ENCODE peak calls at places on chromosomes 13 and 19, in six cellular contexts. One of them, this sample, is unnamed.

GRCh38 chr19:1163934-1164683 is 10.0 kb downstream of the SBNO2 start:
- DNase-seq in kidney epithelial cell: no peak
- DNase-seq in heart left ventricle: no peak
- DNase-seq in CD8-positive, alpha-beta T cell: no peak
- DNase-seq in CD4-positive, alpha-beta T cell: no peak
- DNase-seq in dorsolateral prefrontal cortex: no peak
- DNase-seq in this sample: no peak

GRCh38 chr13:99871249-99871898 is 100.2 kb downstream of the ZIC5 start:
- DNase-seq in heart left ventricle: no peak
- DNase-seq in dorsolateral prefrontal cortex: no peak
- DNase-seq in CD4-positive, alpha-beta T cell: no peak
- DNase-seq in CD8-positive, alpha-beta T cell: no peak
- DNase-seq in kidney epithelial cell: no peak
- DNase-seq in this sample: no peak

GRCh38 chr19:40236366-40236765 is 9.9 kb upstream of the CCNP start:
- DNase-seq in heart left ventricle: no peak
- DNase-seq in kidney epithelial cell: no peak
- DNase-seq in CD4-positive, alpha-beta T cell: no peak
- DNase-seq in dorsolateral prefrontal cortex: no peak
- DNase-seq in CD8-positive, alpha-beta T cell: no peak
- DNase-seq in this sample: no peak

GRCh38 chr13:95494082-95494681 is 58.3 kb upstream of the CLDN10 start:
- DNase-seq in dorsolateral prefrontal cortex: no peak
- DNase-seq in CD4-positive, alpha-beta T cell: no peak
- DNase-seq in CD8-positive, alpha-beta T cell: no peak
- DNase-seq in heart left ventricle: no peak
- DNase-seq in kidney epithelial cell: no peak
- DNase-seq in this sample: peak

GRCh38 chr13:97753942-97754670 is 199.4 kb upstream of the IPO5 start:
- DNase-seq in CD4-positive, alpha-beta T cell: no peak
- DNase-seq in dorsolateral prefrontal cortex: no peak
- DNase-seq in heart left ventricle: no peak
- DNase-seq in kidney epithelial cell: no peak
- DNase-seq in CD8-positive, alpha-beta T cell: no peak
- DNase-seq in this sample: no peak

GRCh38 chr13:28258401-28258800 is 120.1 kb downstream of the PAN3 start:
- DNase-seq in CD4-positive, alpha-beta T cell: no peak
- DNase-seq in heart left ventricle: no peak
- DNase-seq in dorsolateral prefrontal cortex: no peak
- DNase-seq in CD8-positive, alpha-beta T cell: no peak
- DNase-seq in kidney epithelial cell: no peak
- DNase-seq in this sample: no peak

GRCh38 chr19:1471514-1472107 is 7.4 kb downstream of the C19orf25 start:
- DNase-seq in heart left ventricle: no peak
- DNase-seq in kidney epithelial cell: no peak
- DNase-seq in dorsolateral prefrontal cortex: no peak
- DNase-seq in CD8-positive, alpha-beta T cell: no peak
- DNase-seq in CD4-positive, alpha-beta T cell: no peak
- DNase-seq in this sample: no peak

GRCh38 chr13:105213512-105213911 is 1322.0 kb downstream of the EFNB2 start:
- DNase-seq in kidney epithelial cell: no peak
- DNase-seq in CD8-positive, alpha-beta T cell: no peak
- DNase-seq in heart left ventricle: no peak
- DNase-seq in CD4-positive, alpha-beta T cell: no peak
- DNase-seq in dorsolateral prefrontal cortex: no peak
- DNase-seq in this sample: no peak

GRCh38 chr19:47813304-47813994 is 8.3 kb upstream of the CRX start:
- DNase-seq in CD4-positive, alpha-beta T cell: peak
- DNase-seq in heart left ventricle: peak
- DNase-seq in kidney epithelial cell: no peak
- DNase-seq in CD8-positive, alpha-beta T cell: peak
- DNase-seq in dorsolateral prefrontal cortex: peak
- DNase-seq in this sample: peak

GRCh38 chr19:34041922-34042521 is 130.3 kb upstream of the LSM14A start:
- DNase-seq in kidney epithelial cell: no peak
- DNase-seq in dorsolateral prefrontal cortex: peak
- DNase-seq in heart left ventricle: peak
- DNase-seq in CD4-positive, alpha-beta T cell: peak
- DNase-seq in CD8-positive, alpha-beta T cell: peak
- DNase-seq in this sample: peak

GRCh38 chr19:35027851-35028599 is 2.2 kb upstream of the SCN1B start:
- DNase-seq in CD8-positive, alpha-beta T cell: no peak
- DNase-seq in dorsolateral prefrontal cortex: no peak
- DNase-seq in CD4-positive, alpha-beta T cell: no peak
- DNase-seq in kidney epithelial cell: no peak
- DNase-seq in heart left ventricle: no peak
- DNase-seq in this sample: no peak

GRCh38 chr13:67175836-67176235 is 54.3 kb downstream of the PCDH9 start:
- DNase-seq in CD8-positive, alpha-beta T cell: no peak
- DNase-seq in kidney epithelial cell: no peak
- DNase-seq in CD4-positive, alpha-beta T cell: no peak
- DNase-seq in heart left ventricle: no peak
- DNase-seq in dorsolateral prefrontal cortex: no peak
- DNase-seq in this sample: no peak

GRCh38 chr13:77516342-77516789 is 19.1 kb upstream of the SCEL start:
- DNase-seq in CD4-positive, alpha-beta T cell: no peak
- DNase-seq in CD8-positive, alpha-beta T cell: no peak
- DNase-seq in dorsolateral prefrontal cortex: no peak
- DNase-seq in heart left ventricle: no peak
- DNase-seq in kidney epithelial cell: peak
- DNase-seq in this sample: no peak

GRCh38 chr13:112688560-112689497 is 1.0 kb upstream of the ATP11A start:
- DNase-seq in CD8-positive, alpha-beta T cell: no peak
- DNase-seq in CD4-positive, alpha-beta T cell: peak
- DNase-seq in dorsolateral prefrontal cortex: no peak
- DNase-seq in kidney epithelial cell: no peak
- DNase-seq in heart left ventricle: no peak
- DNase-seq in this sample: no peak
- TF ChIP-seq CTCF in CD8-positive, alpha-beta T cell: no peak
- TF ChIP-seq CTCF in CD4-positive, alpha-beta T cell: no peak
- TF ChIP-seq CTCF in dorsolateral prefrontal cortex: no peak
- TF ChIP-seq CTCF in kidney epithelial cell: no peak
- TF ChIP-seq CTCF in heart left ventricle: no peak
- TF ChIP-seq CTCF in this sample: no peak

GRCh38 chr13:49497272-49497671 is 1.5 kb downstream of the PHF11 start:
- DNase-seq in CD8-positive, alpha-beta T cell: no peak
- DNase-seq in heart left ventricle: no peak
- DNase-seq in kidney epithelial cell: no peak
- DNase-seq in CD4-positive, alpha-beta T cell: no peak
- DNase-seq in dorsolateral prefrontal cortex: no peak
- DNase-seq in this sample: no peak

GRCh38 chr13:49495783-49496762 is at the start of gene PHF11:
- DNase-seq in CD4-positive, alpha-beta T cell: peak
- DNase-seq in heart left ventricle: peak
- DNase-seq in kidney epithelial cell: peak
- DNase-seq in dorsolateral prefrontal cortex: peak
- DNase-seq in CD8-positive, alpha-beta T cell: peak
- DNase-seq in this sample: peak

GRCh38 chr13:49498211-49498610 is 2.5 kb downstream of the PHF11 start:
- DNase-seq in kidney epithelial cell: no peak
- DNase-seq in CD8-positive, alpha-beta T cell: no peak
- DNase-seq in heart left ventricle: no peak
- DNase-seq in dorsolateral prefrontal cortex: no peak
- DNase-seq in CD4-positive, alpha-beta T cell: no peak
- DNase-seq in this sample: no peak

GRCh38 chr13:49499889-49500660 is 4.3 kb downstream of the PHF11 start:
- DNase-seq in dorsolateral prefrontal cortex: no peak
- DNase-seq in heart left ventricle: no peak
- DNase-seq in kidney epithelial cell: no peak
- DNase-seq in CD8-positive, alpha-beta T cell: no peak
- DNase-seq in CD4-positive, alpha-beta T cell: no peak
- DNase-seq in this sample: no peak

GRCh38 chr13:49494645-49495044 is 1.1 kb upstream of the PHF11 start:
- DNase-seq in CD4-positive, alpha-beta T cell: no peak
- DNase-seq in dorsolateral prefrontal cortex: no peak
- DNase-seq in CD8-positive, alpha-beta T cell: no peak
- DNase-seq in heart left ventricle: no peak
- DNase-seq in kidney epithelial cell: no peak
- DNase-seq in this sample: no peak
- TF ChIP-seq CTCF in CD4-positive, alpha-beta T cell: no peak
- TF ChIP-seq CTCF in dorsolateral prefrontal cortex: no peak
- TF ChIP-seq CTCF in CD8-positive, alpha-beta T cell: no peak
- TF ChIP-seq CTCF in heart left ventricle: no peak
- TF ChIP-seq CTCF in kidney epithelial cell: no peak
- TF ChIP-seq CTCF in this sample: no peak

GRCh38 chr19:14378890-14379289 is 2.4 kb upstream of the ADGRE5 start:
- DNase-seq in heart left ventricle: no peak
- DNase-seq in CD8-positive, alpha-beta T cell: no peak
- DNase-seq in dorsolateral prefrontal cortex: no peak
- DNase-seq in CD4-positive, alpha-beta T cell: no peak
- DNase-seq in kidney epithelial cell: no peak
- DNase-seq in this sample: no peak

GRCh38 chr19:14383898-14384669 is 2.8 kb downstream of the ADGRE5 start:
- DNase-seq in kidney epithelial cell: no peak
- DNase-seq in CD4-positive, alpha-beta T cell: no peak
- DNase-seq in heart left ventricle: no peak
- DNase-seq in CD8-positive, alpha-beta T cell: peak
- DNase-seq in dorsolateral prefrontal cortex: no peak
- DNase-seq in this sample: no peak

GRCh38 chr19:14385492-14385891 is 4.2 kb downstream of the ADGRE5 start:
- DNase-seq in heart left ventricle: no peak
- DNase-seq in dorsolateral prefrontal cortex: no peak
- DNase-seq in kidney epithelial cell: no peak
- DNase-seq in CD8-positive, alpha-beta T cell: no peak
- DNase-seq in CD4-positive, alpha-beta T cell: no peak
- DNase-seq in this sample: no peak

GRCh38 chr19:14381689-14382474 is 638 bp downstream of the ADGRE5 start:
- DNase-seq in CD4-positive, alpha-beta T cell: peak
- DNase-seq in dorsolateral prefrontal cortex: no peak
- DNase-seq in kidney epithelial cell: no peak
- DNase-seq in heart left ventricle: no peak
- DNase-seq in CD8-positive, alpha-beta T cell: peak
- DNase-seq in this sample: no peak

DNA sequence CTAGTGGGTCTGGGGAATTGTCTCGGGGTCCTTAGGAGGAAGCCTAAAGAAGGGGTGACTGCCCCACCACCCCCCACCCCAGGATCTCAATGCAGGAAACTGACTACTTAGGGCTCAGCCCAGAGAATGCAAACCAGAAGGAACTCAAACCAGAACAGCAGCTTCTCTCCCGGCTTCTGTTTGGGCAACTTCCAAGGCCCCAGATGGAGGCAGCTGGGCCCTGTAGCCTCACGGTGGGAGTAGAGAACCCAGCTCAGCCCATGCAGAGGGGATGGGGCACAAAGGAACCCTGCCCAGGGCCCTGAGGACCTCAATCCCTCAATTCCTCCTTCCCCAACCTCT is 2.3 kb downstream of the ADGRE5 start:
- DNase-seq in heart left ventricle: no peak
- DNase-seq in dorsolateral prefrontal cortex: no peak
- DNase-seq in CD4-positive, alpha-beta T cell: no peak
- DNase-seq in CD8-positive, alpha-beta T cell: no peak
- DNase-seq in kidney epithelial cell: no peak
- DNase-seq in this sample: no peak
- TF ChIP-seq CTCF in heart left ventricle: no peak
- TF ChIP-seq CTCF in dorsolateral prefrontal cortex: no peak
- TF ChIP-seq CTCF in CD4-positive, alpha-beta T cell: no peak
- TF ChIP-seq CTCF in CD8-positive, alpha-beta T cell: no peak
- TF ChIP-seq CTCF in kidney epithelial cell: no peak
- TF ChIP-seq CTCF in this sample: no peak

DNA sequence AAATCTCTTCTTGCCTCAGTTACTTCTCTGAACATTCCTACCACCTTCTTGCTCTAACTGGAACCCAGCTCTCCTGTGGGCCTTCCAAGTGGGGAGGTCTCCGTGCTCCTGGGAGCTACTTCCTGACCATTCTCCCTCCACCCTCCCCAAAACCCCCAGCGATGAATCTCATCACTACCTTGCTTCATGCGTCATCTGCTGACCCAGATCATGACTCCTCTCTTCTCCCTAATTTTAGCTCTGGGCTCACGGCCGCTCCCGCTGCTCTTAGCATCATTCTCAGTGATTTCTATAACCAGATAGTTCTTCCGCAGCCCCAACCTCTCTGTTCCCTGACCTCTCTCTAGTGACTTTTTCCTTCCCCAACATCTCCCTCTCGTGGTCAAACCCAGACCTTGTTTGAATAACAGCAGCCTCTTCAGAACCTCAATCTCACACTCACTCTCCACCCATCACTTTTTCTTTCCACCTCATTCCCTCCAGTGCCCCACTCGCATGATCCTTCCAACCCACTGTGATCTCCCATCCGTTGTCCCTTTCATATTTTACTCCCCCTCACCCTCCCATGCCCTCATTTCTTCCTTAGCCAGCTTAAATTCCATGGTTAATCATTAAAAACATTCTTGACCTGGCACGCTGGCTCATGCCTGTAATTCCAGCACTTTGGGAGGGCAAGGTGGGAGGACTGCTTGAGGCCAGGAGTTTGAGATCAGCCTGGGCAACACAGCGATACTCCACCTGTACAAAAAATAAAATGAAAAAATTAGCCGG is 21.8 kb downstream of the MRPS12 start:
- DNase-seq in dorsolateral prefrontal cortex: no peak
- DNase-seq in CD4-positive, alpha-beta T cell: no peak
- DNase-seq in CD8-positive, alpha-beta T cell: no peak
- DNase-seq in kidney epithelial cell: peak
- DNase-seq in heart left ventricle: no peak
- DNase-seq in this sample: peak
- TF ChIP-seq CTCF in dorsolateral prefrontal cortex: peak
- TF ChIP-seq CTCF in CD4-positive, alpha-beta T cell: peak
- TF ChIP-seq CTCF in CD8-positive, alpha-beta T cell: peak
- TF ChIP-seq CTCF in kidney epithelial cell: peak
- TF ChIP-seq CTCF in heart left ventricle: peak
- TF ChIP-seq CTCF in this sample: peak

DNA sequence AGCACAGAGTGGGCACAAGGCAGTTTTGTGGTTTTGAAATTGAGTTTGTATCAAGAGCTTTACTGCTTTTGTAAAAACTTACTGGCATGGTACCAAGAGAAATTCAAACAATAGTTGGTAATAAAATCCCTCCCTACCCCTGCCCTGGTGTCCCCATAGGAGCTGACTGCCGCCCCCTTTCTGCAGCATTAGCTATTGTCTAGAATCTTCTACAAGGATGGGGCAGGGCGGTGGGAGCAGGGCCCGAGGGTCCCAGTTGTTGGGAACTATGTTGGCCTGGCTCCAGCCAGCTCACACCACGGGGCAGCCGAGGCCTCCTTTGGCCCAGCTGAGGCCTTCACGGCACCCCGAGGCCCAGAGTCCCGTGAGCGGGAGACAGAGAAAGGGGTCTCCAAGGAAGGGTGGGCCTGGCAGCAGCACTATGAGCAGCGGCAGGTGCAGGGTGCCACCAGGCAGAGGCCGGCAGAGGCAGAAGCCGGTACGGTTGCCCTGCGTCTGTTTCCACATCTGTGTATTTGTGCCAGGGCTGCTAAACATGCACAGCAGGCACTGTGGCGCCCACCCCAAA is 57.9 kb downstream of the KDM4B start:
- DNase-seq in CD4-positive, alpha-beta T cell: no peak
- DNase-seq in heart left ventricle: no peak
- DNase-seq in CD8-positive, alpha-beta T cell: no peak
- DNase-seq in kidney epithelial cell: no peak
- DNase-seq in dorsolateral prefrontal cortex: no peak
- DNase-seq in this sample: no peak
- TF ChIP-seq CTCF in CD4-positive, alpha-beta T cell: no peak
- TF ChIP-seq CTCF in heart left ventricle: no peak
- TF ChIP-seq CTCF in CD8-positive, alpha-beta T cell: no peak
- TF ChIP-seq CTCF in kidney epithelial cell: peak
- TF ChIP-seq CTCF in dorsolateral prefrontal cortex: no peak
- TF ChIP-seq CTCF in this sample: no peak

GRCh38 chr19:17246681-17247425 is 1.1 kb upstream of the NR2F6 start:
- DNase-seq in kidney epithelial cell: no peak
- DNase-seq in heart left ventricle: peak
- DNase-seq in CD4-positive, alpha-beta T cell: no peak
- DNase-seq in dorsolateral prefrontal cortex: no peak
- DNase-seq in CD8-positive, alpha-beta T cell: no peak
- DNase-seq in this sample: no peak
- TF ChIP-seq CTCF in kidney epithelial cell: no peak
- TF ChIP-seq CTCF in heart left ventricle: no peak
- TF ChIP-seq CTCF in CD4-positive, alpha-beta T cell: no peak
- TF ChIP-seq CTCF in dorsolateral prefrontal cortex: no peak
- TF ChIP-seq CTCF in CD8-positive, alpha-beta T cell: no peak
- TF ChIP-seq CTCF in this sample: no peak

GRCh38 chr13:31699650-31700049 is 39.7 kb upstream of the RXFP2 start:
- DNase-seq in dorsolateral prefrontal cortex: no peak
- DNase-seq in CD4-positive, alpha-beta T cell: no peak
- DNase-seq in heart left ventricle: no peak
- DNase-seq in CD8-positive, alpha-beta T cell: no peak
- DNase-seq in kidney epithelial cell: no peak
- DNase-seq in this sample: peak
- TF ChIP-seq CTCF in dorsolateral prefrontal cortex: no peak
- TF ChIP-seq CTCF in CD4-positive, alpha-beta T cell: no peak
- TF ChIP-seq CTCF in heart left ventricle: no peak
- TF ChIP-seq CTCF in CD8-positive, alpha-beta T cell: no peak
- TF ChIP-seq CTCF in kidney epithelial cell: peak
- TF ChIP-seq CTCF in this sample: peak